ENCODE peak calls at places on chromosome X, in five cellular contexts. X is astrocyte of the cerebellum, U is endothelial cell of umbilical vein, V is activated B cell treated with CpG ODN at 0.5 μM for 24 hours, T is GM10248. S is an unnamed sample.

GRCh38 chrX:87583679-87584078 is 66.1 kb downstream of the KLHL4 start:
- DNase-seq in X (no peak), U (peak), V (no peak), T (no peak), S (no peak)

GRCh38 chrX:117982702-117983392 is 133.8 kb downstream of the KLHL13 start:
- DNase-seq in X (no peak), U (no peak), V (no peak), T (no peak), S (no peak)

GRCh38 chrX:70219938-70220764 is 14.3 kb upstream of the AWAT1 start:
- DNase-seq in X (no peak), U (peak), V (no peak), T (no peak), S (no peak)

GRCh38 chrX:119466970-119467369 is 1.3 kb upstream of the SLC25A5 start:
- DNase-seq in X (no peak), U (no peak), V (no peak), T (no peak), S (no peak)

GRCh38 chrX:25015486-25016360 is at the start of gene ARX:
- DNase-seq in X (peak), U (peak), V (no peak), T (peak), S (no peak)

GRCh38 chrX:154490021-154490413 is 412 bp downstream of the SLC10A3 start:
- DNase-seq in X (peak), U (peak), V (no peak), T (no peak), S (no peak)

GRCh38 chrX:22186165-22186564 is 86.5 kb upstream of the CBLL2 start:
- DNase-seq in X (no peak), U (no peak), V (no peak), T (no peak), S (no peak)

GRCh38 chrX:70172964-70173363 is 4.3 kb upstream of the DGAT2L6 start:
- DNase-seq in X (no peak), U (no peak), V (no peak), T (no peak), S (no peak)

GRCh38 chrX:1502853-1503252 is 34.1 kb downstream of the P2RY8 start:
- DNase-seq in X (no peak), U (no peak), V (no peak), T (no peak), S (no peak)

GRCh38 chrX:18548996-18549395 is 122.9 kb downstream of the RS1 start:
- DNase-seq in X (no peak), U (no peak), V (no peak), T (no peak), S (no peak)

GRCh38 chrX:150581093-150581775 is 12.8 kb downstream of the MTM1 start:
- DNase-seq in X (peak), U (peak), V (no peak), T (no peak), S (no peak)

GRCh38 chrX:17374619-17375360 is at the start of gene NHS:
- DNase-seq in X (peak), U (peak), V (no peak), T (no peak), S (peak)

GRCh38 chrX:15619053-15619772 is 18.5 kb upstream of the ACE2 start:
- DNase-seq in X (no peak), U (no peak), V (no peak), T (no peak), S (no peak)

GRCh38 chrX:140821280-140821679 is 111.7 kb downstream of the LINC00632 start:
- DNase-seq in X (no peak), U (no peak), V (no peak), T (no peak), S (no peak)

GRCh38 chrX:103565197-103565596 is 20.1 kb upstream of the TCEAL4 start:
- DNase-seq in X (no peak), U (no peak), V (no peak), T (no peak), S (no peak)
- TF ChIP-seq CTCF in X (no peak), U (no peak), V (no peak), T (no peak), S (no peak)

DNA sequence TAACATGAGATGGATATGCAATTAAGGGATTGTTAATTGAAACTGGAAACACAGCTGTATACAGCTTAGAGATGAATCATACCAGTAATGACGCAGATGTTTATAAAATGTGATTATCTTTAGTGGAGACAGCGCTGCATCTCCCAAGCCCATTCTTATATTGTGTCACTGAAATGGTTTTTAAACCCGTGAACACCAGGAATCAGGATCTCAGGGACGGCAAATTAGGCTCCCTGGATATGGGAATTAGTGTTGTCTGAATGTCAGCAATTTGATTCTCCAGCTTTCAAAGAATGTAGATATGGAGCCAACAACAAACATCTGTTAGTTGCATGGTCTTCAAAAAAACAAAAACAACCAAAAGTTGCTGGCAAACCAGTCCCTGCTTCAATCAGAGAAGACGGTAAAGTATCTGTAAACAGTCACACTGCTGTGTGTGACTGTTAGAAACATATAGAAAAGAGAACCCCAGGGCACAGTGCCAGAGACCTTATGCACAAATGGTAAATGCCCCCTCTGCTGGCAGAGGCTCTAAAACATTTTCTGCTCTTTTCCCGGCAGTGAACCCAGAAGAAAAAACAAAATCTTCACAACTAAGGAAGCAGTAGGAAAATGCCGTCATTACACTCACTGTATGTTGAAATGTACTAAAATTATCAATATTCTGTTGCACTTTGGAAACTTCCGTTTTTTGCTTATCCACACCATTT is 351.9 kb upstream of the FTHL17 start:
- DNase-seq in X (no peak), U (peak), V (no peak), T (peak), S (no peak)
- TF ChIP-seq CTCF in X (peak), U (peak), V (no peak), T (no peak), S (peak)

DNA sequence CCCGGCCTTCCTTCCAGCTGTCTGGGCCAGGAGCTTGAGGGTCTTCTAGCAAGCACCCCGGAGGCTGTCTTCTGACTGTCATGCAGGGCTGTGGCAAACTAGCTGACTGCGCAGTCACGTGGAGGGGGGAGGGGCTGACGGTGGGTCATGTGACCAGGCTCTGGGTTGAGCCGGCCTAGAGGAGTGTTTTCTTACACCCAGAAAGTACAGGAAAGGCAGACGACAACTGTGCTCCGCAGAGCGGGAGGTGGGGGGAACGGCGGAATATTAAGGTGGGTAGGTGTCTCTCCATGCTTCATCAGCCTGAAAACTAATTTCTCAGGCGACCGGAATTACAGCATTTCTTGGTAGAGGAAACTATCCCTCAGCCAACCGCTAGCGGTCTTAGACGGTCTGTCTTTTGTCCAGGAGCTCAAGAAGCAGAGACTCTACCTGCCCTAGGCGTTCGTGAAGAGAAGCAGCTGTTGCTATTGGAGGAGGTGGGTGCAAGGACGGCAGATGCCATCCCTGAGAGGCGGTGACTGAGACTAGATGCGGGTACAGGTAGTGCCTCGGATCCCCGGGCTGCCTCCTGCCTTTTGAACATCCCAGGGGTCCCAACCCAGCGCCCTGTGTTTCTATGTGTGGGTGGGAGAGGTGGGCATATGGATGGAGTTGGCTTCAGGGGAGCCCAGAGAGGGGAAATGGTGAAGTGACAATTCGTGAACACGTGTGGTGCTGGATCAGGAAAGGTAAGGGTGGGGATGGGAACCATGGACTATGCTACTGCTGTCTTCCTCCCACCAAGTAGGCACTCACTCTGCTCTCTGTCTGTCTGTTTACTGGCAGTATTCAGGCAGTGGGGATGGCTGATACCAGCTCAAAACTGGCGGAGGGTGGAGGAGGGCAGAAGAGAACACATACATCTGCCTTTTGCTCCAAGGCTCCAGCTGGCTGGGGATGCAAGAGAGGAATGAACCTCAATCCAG is 8.8 kb downstream of the GPRASP1 start:
- DNase-seq in X (no peak), U (peak), V (peak), T (peak), S (peak)
- TF ChIP-seq CTCF in X (peak), U (no peak), V (no peak), T (no peak), S (no peak)

GRCh38 chrX:40262641-40263560 is 165.1 kb upstream of the BCOR start:
- DNase-seq in X (no peak), U (peak), V (no peak), T (no peak), S (no peak)
- TF ChIP-seq CTCF in X (no peak), U (no peak), V (no peak), T (no peak), S (no peak)

GRCh38 chrX:48541140-48541814 is 1.8 kb downstream of the TBC1D25 start:
- DNase-seq in X (no peak), U (no peak), V (no peak), T (no peak), S (no peak)
- TF ChIP-seq CTCF in X (no peak), U (no peak), V (no peak), T (no peak), S (no peak)

DNA sequence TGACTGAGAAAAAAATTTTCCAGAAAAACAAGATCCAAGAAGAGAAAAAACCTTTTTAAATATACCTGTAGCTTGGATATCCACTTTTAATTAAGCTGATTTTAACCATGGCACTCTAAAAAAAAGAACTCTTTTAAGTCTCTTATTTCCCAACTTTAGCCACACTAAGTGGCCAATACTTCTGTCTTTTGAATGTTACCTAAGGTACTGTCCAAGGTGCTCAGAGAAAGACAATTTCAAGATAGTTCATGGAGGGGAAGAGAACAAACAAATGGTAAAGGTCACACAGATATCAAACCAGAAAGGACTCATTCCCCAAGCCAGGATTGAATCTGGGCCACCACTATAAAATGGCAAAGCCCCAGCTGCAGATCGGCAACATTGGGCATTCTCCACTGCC is 10.1 kb downstream of the NLRP2B start:
- DNase-seq in X (no peak), U (no peak), V (no peak), T (no peak), S (no peak)
- TF ChIP-seq CTCF in X (no peak), U (no peak), V (no peak), T (no peak), S (no peak)